ENCODE peak calls at places on chromosome 11, in four cellular contexts. I, R, W and D are unnamed samples.

GRCh38 chr11:42631223-42631843 is 680.5 kb upstream of the API5 start:
- DNase-seq in I (peak), R (no peak), W (no peak), D (no peak)

GRCh38 chr11:3130269-3131071 is 34.6 kb downstream of the OSBPL5 start:
- DNase-seq in I (no peak), R (peak), W (no peak), D (no peak)

GRCh38 chr11:121473064-121473777 is 20.5 kb upstream of the SORL1-AS1 start:
- DNase-seq in I (no peak), R (no peak), W (no peak), D (no peak)

GRCh38 chr11:57546451-57546850 is 9.1 kb downstream of the SMTNL1 start:
- DNase-seq in I (no peak), R (no peak), W (no peak), D (no peak)

GRCh38 chr11:135061166-135061565 is 649.1 kb upstream of the B3GAT1 start:
- DNase-seq in I (no peak), R (no peak), W (no peak), D (no peak)

GRCh38 chr11:69357458-69358397 is 63.8 kb downstream of the MYEOV start:
- DNase-seq in I (no peak), R (no peak), W (peak), D (peak)

GRCh38 chr11:71144736-71145135 is 107.6 kb downstream of the SHANK2 start:
- DNase-seq in I (no peak), R (no peak), W (no peak), D (no peak)

GRCh38 chr11:9675691-9676090 is 11.8 kb downstream of the SWAP70 start:
- DNase-seq in I (peak), R (no peak), W (no peak), D (no peak)

GRCh38 chr11:8257003-8257664 is 6.5 kb downstream of the LMO1 start:
- DNase-seq in I (no peak), R (no peak), W (no peak), D (no peak)

GRCh38 chr11:73411031-73411430 is 34.8 kb downstream of the RELT start:
- DNase-seq in I (no peak), R (no peak), W (no peak), D (no peak)
- H3K4me3 ChIP-seq in I (no peak), R (no peak), W (no peak), D (no peak)

DNA sequence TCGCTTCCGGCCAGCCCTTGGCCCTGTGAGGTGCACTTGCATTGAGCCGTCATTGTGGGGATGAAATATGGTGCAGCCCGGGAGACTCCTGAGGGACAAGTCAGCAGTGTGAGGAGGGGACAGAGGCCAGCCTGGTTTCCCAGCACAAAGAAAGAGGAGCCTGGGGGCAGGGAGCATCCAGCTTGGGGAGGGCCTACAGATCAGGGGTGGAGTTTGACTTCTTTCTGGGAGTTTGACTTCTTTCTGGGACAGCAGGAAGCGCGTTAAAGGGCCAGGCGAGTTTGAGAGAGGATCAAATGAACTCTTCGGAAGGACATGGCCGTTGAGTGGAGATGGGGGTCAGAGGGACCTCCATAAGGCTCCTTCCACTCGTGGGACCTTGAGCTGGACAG is 91.9 kb downstream of the LRRC32 start:
- DNase-seq in I (peak), R (peak), W (no peak), D (no peak)
- H3K27ac ChIP-seq in I (no peak), R (peak), W (peak), D (peak)

GRCh38 chr11:32173435-32173834 is 82.6 kb downstream of the RCN1 start:
- DNase-seq in I (peak), R (peak), W (peak), D (peak)
- H3K4me3 ChIP-seq in I (no peak), R (peak), W (peak), D (no peak)

GRCh38 chr11:76590631-76590950 is 80.0 kb downstream of the LRRC32 start:
- DNase-seq in I (no peak), R (no peak), W (no peak), D (peak)
- H3K27ac ChIP-seq in I (no peak), R (no peak), W (peak), D (no peak)